ENCODE peak calls at places on chromosomes 7 and 10, in ten cellular contexts. One of them, this sample, is unnamed.

GRCh38 chr10:96673318-96674099 is 46.8 kb downstream of the PIK3AP1 start:
- DNase-seq in dorsolateral prefrontal cortex: peak; percentile 51
- DNase-seq in GM12865: peak; percentile 78
- DNase-seq in hepatocyte: peak; percentile 44
- DNase-seq in fibroblast of villous mesenchyme: peak; percentile 57
- DNase-seq in choroid plexus epithelial cell: peak; percentile 73
- DNase-seq in A549: peak; percentile 20
- DNase-seq in A673: no peak
- DNase-seq in spleen: peak; percentile 89
- DNase-seq in body of pancreas: peak; percentile 83
- DNase-seq in this sample: no peak

GRCh38 chr7:157881062-157881771 is 544.4 kb downstream of the DNAJB6 start:
- DNase-seq in A673: no peak
- DNase-seq in hepatocyte: no peak
- DNase-seq in choroid plexus epithelial cell: no peak
- DNase-seq in A549: no peak
- DNase-seq in dorsolateral prefrontal cortex: no peak
- DNase-seq in GM12865: no peak
- DNase-seq in spleen: peak; percentile 39
- DNase-seq in fibroblast of villous mesenchyme: no peak
- DNase-seq in body of pancreas: no peak
- DNase-seq in this sample: no peak

GRCh38 chr7:44536090-44536489 is 5.0 kb downstream of the NPC1L1 start:
- DNase-seq in A549: no peak
- DNase-seq in body of pancreas: no peak
- DNase-seq in spleen: peak; percentile 39
- DNase-seq in GM12865: no peak
- DNase-seq in choroid plexus epithelial cell: no peak
- DNase-seq in A673: no peak
- DNase-seq in dorsolateral prefrontal cortex: no peak
- DNase-seq in fibroblast of villous mesenchyme: no peak
- DNase-seq in hepatocyte: no peak
- DNase-seq in this sample: no peak

GRCh38 chr7:98294798-98295382 is 13.4 kb downstream of the BRI3 start:
- DNase-seq in body of pancreas: peak; percentile 80
- DNase-seq in choroid plexus epithelial cell: peak; percentile 73
- DNase-seq in GM12865: peak; percentile 65
- DNase-seq in hepatocyte: peak; percentile 84
- DNase-seq in spleen: no peak
- DNase-seq in fibroblast of villous mesenchyme: peak; percentile 49
- DNase-seq in A673: peak; percentile 72
- DNase-seq in dorsolateral prefrontal cortex: peak; percentile 44
- DNase-seq in A549: peak; percentile 75
- DNase-seq in this sample: no peak

GRCh38 chr10:21572578-21572977 is 38.5 kb downstream of the MLLT10 start:
- DNase-seq in fibroblast of villous mesenchyme: peak; percentile 78
- DNase-seq in A549: no peak
- DNase-seq in A673: no peak
- DNase-seq in GM12865: no peak
- DNase-seq in hepatocyte: no peak
- DNase-seq in dorsolateral prefrontal cortex: no peak
- DNase-seq in spleen: no peak
- DNase-seq in body of pancreas: peak; percentile 23
- DNase-seq in choroid plexus epithelial cell: peak; percentile 77
- DNase-seq in this sample: no peak

GRCh38 chr10:69331161-69331560 is 52.9 kb downstream of the HK1 start:
- DNase-seq in fibroblast of villous mesenchyme: no peak
- DNase-seq in A549: no peak
- DNase-seq in GM12865: no peak
- DNase-seq in spleen: no peak
- DNase-seq in A673: no peak
- DNase-seq in choroid plexus epithelial cell: no peak
- DNase-seq in body of pancreas: no peak
- DNase-seq in dorsolateral prefrontal cortex: no peak
- DNase-seq in hepatocyte: no peak
- DNase-seq in this sample: no peak

GRCh38 chr7:50356212-50356944 is 51.9 kb downstream of the IKZF1 start:
- DNase-seq in hepatocyte: no peak
- DNase-seq in A673: no peak
- DNase-seq in dorsolateral prefrontal cortex: peak; percentile 24
- DNase-seq in spleen: peak; percentile 85
- DNase-seq in GM12865: no peak
- DNase-seq in fibroblast of villous mesenchyme: no peak
- DNase-seq in A549: no peak
- DNase-seq in choroid plexus epithelial cell: no peak
- DNase-seq in body of pancreas: peak; percentile 65
- DNase-seq in this sample: no peak

GRCh38 chr7:66952343-66953043 is 31.5 kb downstream of the TMEM248 start:
- DNase-seq in dorsolateral prefrontal cortex: no peak
- DNase-seq in fibroblast of villous mesenchyme: peak; percentile 70
- DNase-seq in A549: peak; percentile 85
- DNase-seq in body of pancreas: no peak
- DNase-seq in A673: no peak
- DNase-seq in hepatocyte: peak; percentile 48
- DNase-seq in GM12865: no peak
- DNase-seq in choroid plexus epithelial cell: peak; percentile 67
- DNase-seq in spleen: peak; percentile 55
- DNase-seq in this sample: no peak

GRCh38 chr7:1669954-1670893 is at the start of gene ELFN1:
- DNase-seq in GM12865: no peak
- DNase-seq in fibroblast of villous mesenchyme: peak; percentile 20
- DNase-seq in body of pancreas: no peak
- DNase-seq in hepatocyte: peak; percentile 79
- DNase-seq in spleen: peak; percentile 72
- DNase-seq in dorsolateral prefrontal cortex: no peak
- DNase-seq in A549: peak; percentile 51
- DNase-seq in A673: peak; percentile 49
- DNase-seq in choroid plexus epithelial cell: no peak
- DNase-seq in this sample: no peak

GRCh38 chr7:84532196-84532595 is 337.6 kb upstream of the SEMA3A start:
- DNase-seq in choroid plexus epithelial cell: no peak
- DNase-seq in dorsolateral prefrontal cortex: no peak
- DNase-seq in spleen: no peak
- DNase-seq in body of pancreas: no peak
- DNase-seq in A673: no peak
- DNase-seq in fibroblast of villous mesenchyme: peak; percentile 25
- DNase-seq in A549: peak; percentile 29
- DNase-seq in hepatocyte: no peak
- DNase-seq in GM12865: no peak
- DNase-seq in this sample: no peak
- H3K4me3 ChIP-seq in choroid plexus epithelial cell: no peak overlapping the region
- H3K4me3 ChIP-seq in dorsolateral prefrontal cortex: no peak overlapping the region
- H3K4me3 ChIP-seq in spleen: no peak overlapping the region
- H3K4me3 ChIP-seq in body of pancreas: no peak overlapping the region
- H3K4me3 ChIP-seq in A673: no peak overlapping the region
- H3K4me3 ChIP-seq in fibroblast of villous mesenchyme: no peak overlapping the region
- H3K4me3 ChIP-seq in A549: no peak overlapping the region
- H3K4me3 ChIP-seq in hepatocyte: no peak overlapping the region
- H3K4me3 ChIP-seq in GM12865: no peak overlapping the region
- H3K4me3 ChIP-seq in this sample: no peak overlapping the region

GRCh38 chr10:4669585-4669984 is 156.4 kb upstream of the AKR1E2 start:
- DNase-seq in body of pancreas: no peak
- DNase-seq in A673: no peak
- DNase-seq in dorsolateral prefrontal cortex: no peak
- DNase-seq in A549: no peak
- DNase-seq in fibroblast of villous mesenchyme: no peak
- DNase-seq in GM12865: no peak
- DNase-seq in choroid plexus epithelial cell: no peak
- DNase-seq in hepatocyte: no peak
- DNase-seq in spleen: no peak
- DNase-seq in this sample: no peak
- TF ChIP-seq CTCF in body of pancreas: no peak
- TF ChIP-seq CTCF in A673: no peak
- TF ChIP-seq CTCF in dorsolateral prefrontal cortex: no peak
- TF ChIP-seq CTCF in A549: no peak
- TF ChIP-seq CTCF in fibroblast of villous mesenchyme: no peak
- TF ChIP-seq CTCF in GM12865: no peak
- TF ChIP-seq CTCF in choroid plexus epithelial cell: no peak
- TF ChIP-seq CTCF in hepatocyte: no peak
- TF ChIP-seq CTCF in spleen: no peak
- TF ChIP-seq CTCF in this sample: no peak

GRCh38 chr10:86536294-86536861 is 14.8 kb upstream of the WAPL start:
- DNase-seq in fibroblast of villous mesenchyme: no peak
- DNase-seq in hepatocyte: peak; percentile 19
- DNase-seq in A673: no peak
- DNase-seq in spleen: peak; percentile 85
- DNase-seq in GM12865: peak; percentile 19
- DNase-seq in A549: no peak
- DNase-seq in choroid plexus epithelial cell: no peak
- DNase-seq in body of pancreas: no peak
- DNase-seq in dorsolateral prefrontal cortex: no peak
- DNase-seq in this sample: no peak

GRCh38 chr10:86535057-86535882 is 13.7 kb upstream of the WAPL start:
- DNase-seq in hepatocyte: peak; percentile 81
- DNase-seq in spleen: peak; percentile 90
- DNase-seq in A673: no peak
- DNase-seq in GM12865: peak; percentile 70
- DNase-seq in dorsolateral prefrontal cortex: no peak
- DNase-seq in body of pancreas: peak; percentile 91
- DNase-seq in A549: peak; percentile 77
- DNase-seq in choroid plexus epithelial cell: no peak
- DNase-seq in fibroblast of villous mesenchyme: peak; percentile 25
- DNase-seq in this sample: no peak

GRCh38 chr10:86538547-86538946 is 17.0 kb upstream of the WAPL start:
- DNase-seq in GM12865: peak; percentile 48
- DNase-seq in body of pancreas: no peak
- DNase-seq in choroid plexus epithelial cell: no peak
- DNase-seq in A673: no peak
- DNase-seq in spleen: no peak
- DNase-seq in A549: no peak
- DNase-seq in dorsolateral prefrontal cortex: no peak
- DNase-seq in fibroblast of villous mesenchyme: peak; percentile 49
- DNase-seq in hepatocyte: no peak
- DNase-seq in this sample: no peak

GRCh38 chr10:86533328-86533727 is 11.7 kb upstream of the WAPL start:
- DNase-seq in spleen: no peak
- DNase-seq in fibroblast of villous mesenchyme: no peak
- DNase-seq in body of pancreas: no peak
- DNase-seq in dorsolateral prefrontal cortex: no peak
- DNase-seq in GM12865: no peak
- DNase-seq in choroid plexus epithelial cell: no peak
- DNase-seq in A673: no peak
- DNase-seq in A549: no peak
- DNase-seq in hepatocyte: no peak
- DNase-seq in this sample: no peak
- H3K4me3 ChIP-seq in spleen: no peak overlapping the region
- H3K4me3 ChIP-seq in fibroblast of villous mesenchyme: no peak overlapping the region
- H3K4me3 ChIP-seq in body of pancreas: no peak overlapping the region
- H3K4me3 ChIP-seq in dorsolateral prefrontal cortex: no peak overlapping the region
- H3K4me3 ChIP-seq in GM12865: no peak overlapping the region
- H3K4me3 ChIP-seq in choroid plexus epithelial cell: no peak overlapping the region
- H3K4me3 ChIP-seq in A673: no peak overlapping the region
- H3K4me3 ChIP-seq in A549: no peak overlapping the region
- H3K4me3 ChIP-seq in hepatocyte: no peak overlapping the region
- H3K4me3 ChIP-seq in this sample: no peak overlapping the region

GRCh38 chr10:112397592-112397991 is 23.7 kb downstream of the ACSL5 start:
- DNase-seq in dorsolateral prefrontal cortex: no peak
- DNase-seq in A673: no peak
- DNase-seq in A549: no peak
- DNase-seq in GM12865: no peak
- DNase-seq in fibroblast of villous mesenchyme: no peak
- DNase-seq in choroid plexus epithelial cell: no peak
- DNase-seq in hepatocyte: no peak
- DNase-seq in body of pancreas: no peak
- DNase-seq in spleen: no peak
- DNase-seq in this sample: no peak
- TF ChIP-seq CTCF in dorsolateral prefrontal cortex: no peak
- TF ChIP-seq CTCF in A673: no peak
- TF ChIP-seq CTCF in A549: no peak
- TF ChIP-seq CTCF in GM12865: no peak
- TF ChIP-seq CTCF in fibroblast of villous mesenchyme: no peak
- TF ChIP-seq CTCF in choroid plexus epithelial cell: no peak
- TF ChIP-seq CTCF in hepatocyte: no peak
- TF ChIP-seq CTCF in body of pancreas: no peak
- TF ChIP-seq CTCF in spleen: no peak
- TF ChIP-seq CTCF in this sample: no peak

DNA sequence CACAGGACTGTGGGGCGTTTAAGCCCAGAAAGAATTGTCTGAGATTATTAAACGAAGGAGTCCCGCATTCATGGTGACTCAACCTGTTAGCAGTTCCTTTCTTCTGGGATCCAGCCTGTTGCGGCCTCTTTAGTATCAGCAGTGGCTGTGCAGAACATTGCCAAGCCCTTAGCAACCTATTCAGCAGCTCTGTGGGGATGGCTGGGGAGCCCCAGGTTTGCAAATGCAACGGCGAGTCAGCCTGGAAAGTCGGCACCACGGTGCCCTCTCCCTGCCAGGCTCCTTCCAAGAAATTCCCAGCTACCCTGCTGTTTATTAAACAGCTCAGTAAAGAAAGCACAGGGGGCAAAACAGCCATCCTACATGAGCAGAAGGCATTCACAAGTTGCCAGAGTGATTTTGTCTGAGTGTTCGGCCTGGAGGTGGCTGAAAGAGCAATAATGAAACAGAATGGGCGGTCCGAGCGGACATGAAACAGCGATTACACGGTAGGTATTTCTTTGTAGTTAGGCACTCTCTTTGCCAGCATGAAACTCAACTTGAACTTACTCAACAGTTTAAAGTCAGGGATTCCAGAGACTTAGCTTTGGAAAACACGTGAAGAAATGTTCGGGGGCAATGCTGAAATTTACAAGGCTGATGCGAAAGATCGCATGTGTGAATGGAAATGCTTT is 198.4 kb downstream of the BAMBI start:
- DNase-seq in fibroblast of villous mesenchyme: peak; percentile 43
- DNase-seq in spleen: no peak
- DNase-seq in A673: peak; percentile 44
- DNase-seq in body of pancreas: no peak
- DNase-seq in A549: peak; percentile 24
- DNase-seq in choroid plexus epithelial cell: peak; percentile 76
- DNase-seq in GM12865: no peak
- DNase-seq in dorsolateral prefrontal cortex: peak; percentile 23
- DNase-seq in hepatocyte: peak; percentile 44
- DNase-seq in this sample: no peak
- H3K4me3 ChIP-seq in fibroblast of villous mesenchyme: no peak overlapping the region
- H3K4me3 ChIP-seq in spleen: no peak overlapping the region
- H3K4me3 ChIP-seq in A673: no peak overlapping the region
- H3K4me3 ChIP-seq in body of pancreas: no peak overlapping the region
- H3K4me3 ChIP-seq in A549: no peak overlapping the region
- H3K4me3 ChIP-seq in choroid plexus epithelial cell: no peak overlapping the region
- H3K4me3 ChIP-seq in GM12865: no peak overlapping the region
- H3K4me3 ChIP-seq in dorsolateral prefrontal cortex: no peak overlapping the region
- H3K4me3 ChIP-seq in hepatocyte: no peak overlapping the region
- H3K4me3 ChIP-seq in this sample: no peak overlapping the region